ENCODE peak calls at places on chromosome 21, in ten cellular contexts. X is anterior cingulate cortex; Y is activated CD8-positive, alpha-beta memory T cell treated with anti-CD3 and anti-CD28 coated beads, Interleukin-2, amount 50 U/mL, for 48 hours; W is activated T-helper 1 cell treated with anti-CD3 and anti-CD28 coated beads, Interleukin-2, amount 50 U/mL, for 16 hours; C is AG04450; T is memory B cell; E is HT-29; B is type B pancreatic cell; R is progenitor cell of endocrine pancreas; N is NCI-H748 treated with DMSO at 0.1 percent for 48 hours. Z is an unnamed sample.

GRCh38 chr21:15084668-15085067 is 19.9 kb upstream of the NRIP1 start:
- DNase-seq in X (no peak), Y (no peak), W (no peak), C (no peak), T (no peak), E (no peak), B (no peak), R (no peak), N (no peak), Z (no peak)

GRCh38 chr21:21002137-21002536 is 3.9 kb downstream of the NCAM2 start:
- DNase-seq in X (no peak), Y (no peak), W (no peak), C (no peak), T (no peak), E (no peak), B (no peak), R (no peak), N (no peak), Z (no peak)

GRCh38 chr21:37207441-37208009 is 59.6 kb downstream of the VPS26C start:
- DNase-seq in X (peak), Y (no peak), W (no peak), C (no peak), T (no peak), E (peak), B (peak), R (no peak), N (no peak), Z (peak)

GRCh38 chr21:8991088-8991907 is 1530.1 kb upstream of the TPTE start:
- DNase-seq in X (no peak), Y (no peak), W (no peak), C (no peak), T (no peak), E (no peak), B (no peak), R (no peak), N (no peak), Z (no peak)

GRCh38 chr21:44013380-44014088 is 1.4 kb downstream of the TRAPPC10 start:
- DNase-seq in X (no peak), Y (no peak), W (peak), C (no peak), T (no peak), E (peak), B (no peak), R (no peak), N (no peak), Z (peak)

GRCh38 chr21:15741510-15741909 is 11.7 kb downstream of the USP25 start:
- DNase-seq in X (no peak), Y (no peak), W (no peak), C (no peak), T (no peak), E (no peak), B (no peak), R (no peak), N (no peak), Z (no peak)

GRCh38 chr21:44374601-44375280 is 21.3 kb downstream of the TRPM2 start:
- DNase-seq in X (no peak), Y (no peak), W (no peak), C (no peak), T (no peak), E (no peak), B (peak), R (no peak), N (no peak), Z (no peak)

GRCh38 chr21:37575536-37576083 is 209.0 kb downstream of the DYRK1A start:
- DNase-seq in X (no peak), Y (no peak), W (no peak), C (no peak), T (no peak), E (no peak), B (no peak), R (no peak), N (no peak), Z (no peak)

GRCh38 chr21:33314096-33314495 is 10.7 kb upstream of the IFNAR1 start:
- DNase-seq in X (no peak), Y (no peak), W (no peak), C (no peak), T (no peak), E (no peak), B (no peak), R (no peak), N (no peak), Z (no peak)

GRCh38 chr21:46078322-46078981 is 19.5 kb upstream of the COL6A2 start:
- DNase-seq in X (no peak), Y (peak), W (no peak), C (no peak), T (no peak), E (no peak), B (peak), R (peak), N (no peak), Z (no peak)

GRCh38 chr21:43979654-43980053 is 32.5 kb upstream of the TRAPPC10 start:
- DNase-seq in X (no peak), Y (no peak), W (no peak), C (no peak), T (no peak), E (no peak), B (no peak), R (no peak), N (no peak), Z (no peak)

GRCh38 chr21:31255846-31256395 is 88.1 kb downstream of the TIAM1 start:
- DNase-seq in X (no peak), Y (no peak), W (no peak), C (no peak), T (no peak), E (no peak), B (no peak), R (no peak), N (no peak), Z (no peak)

GRCh38 chr21:39319251-39319756 is 5.9 kb upstream of the BRWD1 start:
- DNase-seq in X (no peak), Y (no peak), W (no peak), C (peak), T (no peak), E (no peak), B (no peak), R (no peak), N (no peak), Z (no peak)

GRCh38 chr21:38506606-38507331 is 8.5 kb upstream of the ERG start:
- DNase-seq in X (no peak), Y (no peak), W (no peak), C (no peak), T (no peak), E (peak), B (no peak), R (no peak), N (peak), Z (peak)